ENCODE peak calls at places on chromosomes 6 and 20, in six cellular contexts. Q, M, R, T, I and P are unnamed samples.

GRCh38 chr20:63097336-63097831 is 90.6 kb upstream of the BHLHE23 start:
- DNase-seq in Q (no peak), M (peak; percentile 39), R (peak; percentile 30), T (no peak), I (no peak), P (no peak)

GRCh38 chr6:137536104-137536773 is 42.0 kb upstream of the OLIG3 start:
- DNase-seq in Q (peak; percentile 53), M (no peak), R (no peak), T (no peak), I (no peak), P (no peak)

GRCh38 chr20:36116813-36117441 is 37.6 kb upstream of the EPB41L1 start:
- DNase-seq in Q (no peak), M (no peak), R (no peak), T (peak; percentile 36), I (no peak), P (peak; percentile 57)

GRCh38 chr20:19974621-19975435 is 42.3 kb upstream of the NAA20 start:
- DNase-seq in Q (no peak), M (peak; percentile 90), R (peak; percentile 90), T (peak; percentile 93), I (no peak), P (peak; percentile 95)

GRCh38 chr20:32607727-32608663 is 22.9 kb upstream of the NOL4L start:
- DNase-seq in Q (no peak), M (no peak), R (no peak), T (no peak), I (peak; percentile 8), P (no peak)

GRCh38 chr6:84428300-84428907 is 201.0 kb upstream of the CEP162 start:
- DNase-seq in Q (peak; percentile 9), M (peak; percentile 72), R (peak; percentile 78), T (peak; percentile 56), I (peak; percentile 38), P (peak; percentile 54)

GRCh38 chr20:34979366-34980153 is 23.9 kb downstream of the MYH7B start:
- DNase-seq in Q (no peak), M (no peak), R (no peak), T (no peak), I (peak; percentile 99), P (no peak)

GRCh38 chr6:109009761-109010612 is 84.7 kb downstream of the SESN1 start:
- DNase-seq in Q (no peak), M (no peak), R (no peak), T (no peak), I (no peak), P (no peak)

GRCh38 chr20:63128956-63129355 is 87.0 kb downstream of the YTHDF1 start:
- DNase-seq in Q (no peak), M (peak; percentile 19), R (peak; percentile 35), T (no peak), I (no peak), P (no peak)

GRCh38 chr6:22320750-22321149 is 23.9 kb upstream of the PRL start:
- DNase-seq in Q (no peak), M (no peak), R (no peak), T (no peak), I (no peak), P (peak; percentile 89)